ENCODE peak calls at places on chromosome 2, in ten cellular contexts. One of them, this sample, is unnamed. For H3K4me1, the result is how much of the 10 kb centered on the place peaks cover.

GRCh38 chr2:164896634-164897033 is 55.0 kb upstream of the COBLL1 start:
- DNase-seq in GM23248: peak
- DNase-seq in fibroblast of lung: peak
- DNase-seq in hepatocyte: peak
- DNase-seq in Caco-2: no peak
- DNase-seq in IMR-90: peak
- DNase-seq in adrenal gland: no peak
- DNase-seq in iPS DF 6.9: no peak
- DNase-seq in neural progenitor cell: no peak
- DNase-seq in kidney: no peak
- DNase-seq in this sample: no peak

GRCh38 chr2:103739216-103739615 is 977.4 kb downstream of the TMEM182 start:
- DNase-seq in GM23248: no peak
- DNase-seq in fibroblast of lung: peak
- DNase-seq in hepatocyte: no peak
- DNase-seq in Caco-2: no peak
- DNase-seq in IMR-90: no peak
- DNase-seq in adrenal gland: no peak
- DNase-seq in iPS DF 6.9: no peak
- DNase-seq in neural progenitor cell: no peak
- DNase-seq in kidney: no peak
- DNase-seq in this sample: no peak

GRCh38 chr2:178914259-178914849 is 107.1 kb upstream of the TTN start:
- DNase-seq in GM23248: peak
- DNase-seq in fibroblast of lung: peak
- DNase-seq in hepatocyte: peak
- DNase-seq in Caco-2: peak
- DNase-seq in IMR-90: peak
- DNase-seq in adrenal gland: peak
- DNase-seq in iPS DF 6.9: peak
- DNase-seq in neural progenitor cell: peak
- DNase-seq in kidney: peak
- DNase-seq in this sample: peak

GRCh38 chr2:47815764-47816163 is 32.8 kb downstream of the MSH6 start:
- DNase-seq in GM23248: no peak
- DNase-seq in fibroblast of lung: no peak
- DNase-seq in hepatocyte: no peak
- DNase-seq in Caco-2: no peak
- DNase-seq in IMR-90: no peak
- DNase-seq in adrenal gland: no peak
- DNase-seq in iPS DF 6.9: no peak
- DNase-seq in neural progenitor cell: no peak
- DNase-seq in kidney: no peak
- DNase-seq in this sample: no peak

GRCh38 chr2:238123218-238123971 is 15.1 kb upstream of the KLHL30 start:
- DNase-seq in GM23248: no peak
- DNase-seq in fibroblast of lung: no peak
- DNase-seq in hepatocyte: no peak
- DNase-seq in Caco-2: no peak
- DNase-seq in IMR-90: no peak
- DNase-seq in adrenal gland: no peak
- DNase-seq in iPS DF 6.9: no peak
- DNase-seq in neural progenitor cell: no peak
- DNase-seq in kidney: peak
- DNase-seq in this sample: no peak

GRCh38 chr2:117855886-117856285 is 41.4 kb downstream of the DDX18 start:
- DNase-seq in GM23248: peak
- DNase-seq in fibroblast of lung: peak
- DNase-seq in hepatocyte: no peak
- DNase-seq in Caco-2: no peak
- DNase-seq in IMR-90: no peak
- DNase-seq in adrenal gland: no peak
- DNase-seq in iPS DF 6.9: no peak
- DNase-seq in neural progenitor cell: no peak
- DNase-seq in kidney: no peak
- DNase-seq in this sample: no peak

GRCh38 chr2:132670961-132671781 is 1.2 kb upstream of the LYPD1 start:
- DNase-seq in GM23248: peak
- DNase-seq in fibroblast of lung: peak
- DNase-seq in hepatocyte: peak
- DNase-seq in Caco-2: peak
- DNase-seq in IMR-90: peak
- DNase-seq in adrenal gland: no peak
- DNase-seq in iPS DF 6.9: no peak
- DNase-seq in neural progenitor cell: peak
- DNase-seq in kidney: no peak
- DNase-seq in this sample: no peak

GRCh38 chr2:43848174-43848573 is 9.4 kb downstream of the ABCG8 start:
- DNase-seq in GM23248: no peak
- DNase-seq in fibroblast of lung: no peak
- DNase-seq in hepatocyte: no peak
- DNase-seq in Caco-2: no peak
- DNase-seq in IMR-90: peak
- DNase-seq in adrenal gland: no peak
- DNase-seq in iPS DF 6.9: no peak
- DNase-seq in neural progenitor cell: no peak
- DNase-seq in kidney: no peak
- DNase-seq in this sample: no peak

GRCh38 chr2:234528410-234529150 is 31.7 kb upstream of the ARL4C start:
- DNase-seq in GM23248: no peak
- DNase-seq in fibroblast of lung: no peak
- DNase-seq in hepatocyte: no peak
- DNase-seq in Caco-2: peak
- DNase-seq in IMR-90: no peak
- DNase-seq in adrenal gland: no peak
- DNase-seq in iPS DF 6.9: no peak
- DNase-seq in neural progenitor cell: peak
- DNase-seq in kidney: no peak
- DNase-seq in this sample: no peak

GRCh38 chr2:182229288-182229687 is 197.5 kb downstream of the PDE1A start:
- DNase-seq in GM23248: peak
- DNase-seq in fibroblast of lung: peak
- DNase-seq in hepatocyte: no peak
- DNase-seq in Caco-2: no peak
- DNase-seq in IMR-90: peak
- DNase-seq in adrenal gland: no peak
- DNase-seq in iPS DF 6.9: no peak
- DNase-seq in neural progenitor cell: no peak
- DNase-seq in kidney: no peak
- DNase-seq in this sample: no peak

GRCh38 chr2:53970095-53970897 is 497 bp downstream of the PSME4 start:
- DNase-seq in GM23248: peak
- DNase-seq in fibroblast of lung: peak
- DNase-seq in hepatocyte: peak
- DNase-seq in Caco-2: peak
- DNase-seq in IMR-90: peak
- DNase-seq in adrenal gland: peak
- DNase-seq in iPS DF 6.9: no peak
- DNase-seq in neural progenitor cell: peak
- DNase-seq in kidney: peak
- DNase-seq in this sample: peak

GRCh38 chr2:888211-888801 is 62.3 kb upstream of the SNTG2 start:
- DNase-seq in GM23248: peak
- DNase-seq in fibroblast of lung: no peak
- DNase-seq in hepatocyte: no peak
- DNase-seq in Caco-2: no peak
- DNase-seq in IMR-90: no peak
- DNase-seq in adrenal gland: peak
- DNase-seq in iPS DF 6.9: no peak
- DNase-seq in neural progenitor cell: no peak
- DNase-seq in kidney: no peak
- DNase-seq in this sample: no peak

GRCh38 chr2:134401081-134401497 is 147.2 kb downstream of the MGAT5 start:
- DNase-seq in GM23248: peak
- DNase-seq in fibroblast of lung: no peak
- DNase-seq in hepatocyte: no peak
- DNase-seq in Caco-2: no peak
- DNase-seq in IMR-90: peak
- DNase-seq in adrenal gland: no peak
- DNase-seq in iPS DF 6.9: no peak
- DNase-seq in neural progenitor cell: no peak
- DNase-seq in kidney: no peak
- DNase-seq in this sample: no peak

GRCh38 chr2:113370478-113371091 is 66.9 kb upstream of the ZNG1B start:
- DNase-seq in GM23248: peak
- DNase-seq in fibroblast of lung: peak
- DNase-seq in hepatocyte: peak
- DNase-seq in Caco-2: peak
- DNase-seq in IMR-90: peak
- DNase-seq in adrenal gland: peak
- DNase-seq in iPS DF 6.9: peak
- DNase-seq in neural progenitor cell: peak
- DNase-seq in kidney: no peak
- DNase-seq in this sample: peak

GRCh38 chr2:38719706-38720105 is 31.5 kb downstream of the SRSF7 start:
- DNase-seq in GM23248: no peak
- DNase-seq in fibroblast of lung: no peak
- DNase-seq in hepatocyte: no peak
- DNase-seq in Caco-2: no peak
- DNase-seq in IMR-90: no peak
- DNase-seq in adrenal gland: no peak
- DNase-seq in iPS DF 6.9: no peak
- DNase-seq in neural progenitor cell: no peak
- DNase-seq in kidney: no peak
- DNase-seq in this sample: no peak

GRCh38 chr2:29273704-29274611 is 158.7 kb downstream of the CLIP4 start:
- DNase-seq in GM23248: peak
- DNase-seq in fibroblast of lung: peak
- DNase-seq in hepatocyte: no peak
- DNase-seq in Caco-2: no peak
- DNase-seq in IMR-90: no peak
- DNase-seq in adrenal gland: no peak
- DNase-seq in iPS DF 6.9: no peak
- DNase-seq in neural progenitor cell: no peak
- DNase-seq in kidney: no peak
- DNase-seq in this sample: no peak

GRCh38 chr2:10241641-10242430 is 60.9 kb upstream of the HPCAL1 start:
- DNase-seq in GM23248: no peak
- DNase-seq in fibroblast of lung: no peak
- DNase-seq in hepatocyte: no peak
- DNase-seq in Caco-2: no peak
- DNase-seq in IMR-90: no peak
- DNase-seq in adrenal gland: peak
- DNase-seq in iPS DF 6.9: no peak
- DNase-seq in neural progenitor cell: no peak
- DNase-seq in kidney: peak
- DNase-seq in this sample: no peak
- H3K4me1 ChIP-seq in GM23248: under half
- H3K4me1 ChIP-seq in fibroblast of lung: under half
- H3K4me1 ChIP-seq in hepatocyte: under half
- H3K4me1 ChIP-seq in Caco-2: under half
- H3K4me1 ChIP-seq in IMR-90: under half
- H3K4me1 ChIP-seq in adrenal gland: under half
- H3K4me1 ChIP-seq in iPS DF 6.9: under half
- H3K4me1 ChIP-seq in neural progenitor cell: under half
- H3K4me1 ChIP-seq in kidney: under half
- H3K4me1 ChIP-seq in this sample: under half

DNA sequence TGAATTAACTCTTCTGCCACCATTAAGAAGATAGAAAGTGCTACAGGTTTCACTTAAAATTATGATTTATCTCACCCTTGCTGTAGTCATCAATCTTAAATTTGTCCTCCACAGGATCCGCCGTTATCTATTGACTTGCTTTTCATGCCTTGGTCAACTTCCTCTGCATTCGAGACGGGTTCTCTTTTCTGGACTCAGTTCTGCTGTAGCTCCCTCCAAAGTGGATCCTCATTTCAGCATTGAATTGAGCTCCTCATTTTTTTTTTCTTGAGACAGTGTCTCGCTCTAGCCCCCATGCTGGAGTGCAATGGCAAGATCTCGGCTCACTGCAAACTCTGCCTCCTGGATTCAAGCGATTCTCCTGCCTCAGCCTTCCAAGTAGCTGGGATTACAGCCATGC is 27.6 kb downstream of the INPP5D start:
- DNase-seq in GM23248: no peak
- DNase-seq in fibroblast of lung: no peak
- DNase-seq in hepatocyte: no peak
- DNase-seq in Caco-2: no peak
- DNase-seq in IMR-90: no peak
- DNase-seq in adrenal gland: no peak
- DNase-seq in iPS DF 6.9: no peak
- DNase-seq in neural progenitor cell: no peak
- DNase-seq in kidney: no peak
- DNase-seq in this sample: no peak
- H3K4me1 ChIP-seq in GM23248: under half
- H3K4me1 ChIP-seq in fibroblast of lung: under half
- H3K4me1 ChIP-seq in hepatocyte: under half
- H3K4me1 ChIP-seq in Caco-2: under half
- H3K4me1 ChIP-seq in IMR-90: under half
- H3K4me1 ChIP-seq in adrenal gland: under half
- H3K4me1 ChIP-seq in iPS DF 6.9: under half
- H3K4me1 ChIP-seq in neural progenitor cell: under half
- H3K4me1 ChIP-seq in kidney: under half
- H3K4me1 ChIP-seq in this sample: under half

DNA sequence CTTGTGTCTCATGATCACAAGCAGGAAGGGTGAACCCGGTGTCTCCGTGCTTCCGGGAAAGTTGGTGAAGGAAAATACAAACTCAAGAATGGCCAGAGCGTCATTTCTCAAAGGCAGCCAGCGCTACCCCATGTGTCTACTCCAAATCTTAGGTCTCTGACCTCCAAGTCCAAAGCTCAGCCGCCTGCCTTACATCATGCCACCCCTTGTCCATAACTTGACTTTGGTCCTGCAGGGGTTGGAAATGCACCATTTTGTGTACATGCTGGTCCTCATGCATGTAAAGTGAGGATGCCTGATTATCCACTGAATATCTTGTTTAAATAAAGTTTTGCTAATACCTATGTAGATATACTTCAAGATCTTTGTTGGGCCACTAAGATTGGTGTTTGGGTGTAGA is 176.0 kb upstream of the HDAC4 start:
- DNase-seq in GM23248: no peak
- DNase-seq in fibroblast of lung: no peak
- DNase-seq in hepatocyte: no peak
- DNase-seq in Caco-2: no peak
- DNase-seq in IMR-90: no peak
- DNase-seq in adrenal gland: no peak
- DNase-seq in iPS DF 6.9: no peak
- DNase-seq in neural progenitor cell: no peak
- DNase-seq in kidney: peak
- DNase-seq in this sample: no peak
- H3K4me1 ChIP-seq in GM23248: under half
- H3K4me1 ChIP-seq in fibroblast of lung: under half
- H3K4me1 ChIP-seq in hepatocyte: under half
- H3K4me1 ChIP-seq in Caco-2: under half
- H3K4me1 ChIP-seq in IMR-90: under half
- H3K4me1 ChIP-seq in adrenal gland: under half
- H3K4me1 ChIP-seq in iPS DF 6.9: under half
- H3K4me1 ChIP-seq in neural progenitor cell: under half
- H3K4me1 ChIP-seq in kidney: under half
- H3K4me1 ChIP-seq in this sample: under half

DNA sequence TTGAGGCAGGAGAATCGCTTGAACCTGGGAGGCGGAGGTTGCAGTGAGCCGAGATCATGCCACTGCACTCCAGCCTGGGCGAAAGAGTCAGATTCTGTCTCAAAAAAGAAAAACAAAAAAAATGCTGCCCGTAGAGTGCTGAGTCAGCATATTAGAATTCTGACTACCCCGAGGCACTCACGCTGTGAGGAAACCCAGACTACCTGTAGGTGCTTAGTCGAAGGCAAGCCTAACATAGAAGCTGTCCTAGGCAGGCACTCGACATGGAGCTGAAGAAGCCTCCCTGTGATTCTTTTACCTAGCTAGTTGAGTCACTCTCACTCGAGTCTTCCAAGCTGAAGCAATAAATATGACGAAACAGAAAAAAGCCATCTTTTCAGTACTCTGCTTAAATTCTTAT is 1323.2 kb upstream of the DDX18 start:
- DNase-seq in GM23248: no peak
- DNase-seq in fibroblast of lung: no peak
- DNase-seq in hepatocyte: peak
- DNase-seq in Caco-2: no peak
- DNase-seq in IMR-90: no peak
- DNase-seq in adrenal gland: no peak
- DNase-seq in iPS DF 6.9: no peak
- DNase-seq in neural progenitor cell: no peak
- DNase-seq in kidney: no peak
- DNase-seq in this sample: no peak
- H3K4me1 ChIP-seq in GM23248: under half
- H3K4me1 ChIP-seq in fibroblast of lung: under half
- H3K4me1 ChIP-seq in hepatocyte: under half
- H3K4me1 ChIP-seq in Caco-2: under half
- H3K4me1 ChIP-seq in IMR-90: under half
- H3K4me1 ChIP-seq in adrenal gland: under half
- H3K4me1 ChIP-seq in iPS DF 6.9: under half
- H3K4me1 ChIP-seq in neural progenitor cell: under half
- H3K4me1 ChIP-seq in kidney: under half
- H3K4me1 ChIP-seq in this sample: under half

This sample was measured in gastrocnemius medialis.